ENCODE peak calls at places on chromosomes 13 and 19, in six cellular contexts. One of them, this sample, is unnamed.

GRCh38 chr19:47497073-47497766 is 13.2 kb upstream of the KPTN start:
- DNase-seq in endodermal cell: no peak
- DNase-seq in lower lobe of right lung: no peak
- DNase-seq in BJ: no peak
- DNase-seq in lower leg skin: no peak
- DNase-seq in heart right ventricle: no peak
- DNase-seq in this sample: no peak

GRCh38 chr19:898663-899062 is 5.4 kb downstream of the RNU6-9 start:
- DNase-seq in heart right ventricle: no peak
- DNase-seq in BJ: no peak
- DNase-seq in lower lobe of right lung: no peak
- DNase-seq in lower leg skin: no peak
- DNase-seq in endodermal cell: peak
- DNase-seq in this sample: no peak

GRCh38 chr13:49935171-49936084 is 712 bp downstream of the SPRYD7 start:
- DNase-seq in lower lobe of right lung: peak
- DNase-seq in lower leg skin: no peak
- DNase-seq in heart right ventricle: peak
- DNase-seq in endodermal cell: peak
- DNase-seq in BJ: no peak
- DNase-seq in this sample: no peak

GRCh38 chr19:48480476-48481190 is 11.5 kb downstream of the CYTH2 start:
- DNase-seq in heart right ventricle: peak
- DNase-seq in lower lobe of right lung: no peak
- DNase-seq in lower leg skin: peak
- DNase-seq in endodermal cell: no peak
- DNase-seq in BJ: no peak
- DNase-seq in this sample: no peak

GRCh38 chr13:60229708-60230272 is 66.1 kb upstream of the DIAPH3 start:
- DNase-seq in BJ: no peak
- DNase-seq in lower lobe of right lung: no peak
- DNase-seq in endodermal cell: no peak
- DNase-seq in lower leg skin: no peak
- DNase-seq in heart right ventricle: no peak
- DNase-seq in this sample: no peak

GRCh38 chr13:101996906-101997408 is 404.9 kb downstream of the FGF14 start:
- DNase-seq in lower leg skin: no peak
- DNase-seq in lower lobe of right lung: no peak
- DNase-seq in endodermal cell: no peak
- DNase-seq in heart right ventricle: no peak
- DNase-seq in BJ: no peak
- DNase-seq in this sample: no peak

GRCh38 chr19:22526661-22527272 is 104.6 kb upstream of the ZNF98 start:
- DNase-seq in endodermal cell: no peak
- DNase-seq in lower leg skin: no peak
- DNase-seq in heart right ventricle: no peak
- DNase-seq in BJ: no peak
- DNase-seq in lower lobe of right lung: no peak
- DNase-seq in this sample: no peak

GRCh38 chr19:11767633-11768133 is 883 bp downstream of the ZNF441 start:
- DNase-seq in lower leg skin: peak
- DNase-seq in lower lobe of right lung: peak
- DNase-seq in heart right ventricle: peak
- DNase-seq in endodermal cell: peak
- DNase-seq in BJ: no peak
- DNase-seq in this sample: no peak

GRCh38 chr13:50119593-50119992 is 104.3 kb downstream of the KCNRG start:
- DNase-seq in heart right ventricle: no peak
- DNase-seq in endodermal cell: no peak
- DNase-seq in BJ: no peak
- DNase-seq in lower lobe of right lung: no peak
- DNase-seq in lower leg skin: no peak
- DNase-seq in this sample: no peak

GRCh38 chr13:21594715-21595545 is 9.0 kb downstream of the MICU2 start:
- DNase-seq in endodermal cell: no peak
- DNase-seq in lower leg skin: no peak
- DNase-seq in lower lobe of right lung: no peak
- DNase-seq in BJ: no peak
- DNase-seq in heart right ventricle: no peak
- DNase-seq in this sample: no peak

GRCh38 chr13:57557979-57558529 is 73.5 kb upstream of the PCDH17 start:
- DNase-seq in heart right ventricle: no peak
- DNase-seq in lower lobe of right lung: no peak
- DNase-seq in endodermal cell: no peak
- DNase-seq in lower leg skin: no peak
- DNase-seq in BJ: no peak
- DNase-seq in this sample: no peak

GRCh38 chr19:2221918-2222317 is 14.2 kb downstream of the PLEKHJ1 start:
- DNase-seq in heart right ventricle: no peak
- DNase-seq in BJ: no peak
- DNase-seq in lower leg skin: no peak
- DNase-seq in endodermal cell: no peak
- DNase-seq in lower lobe of right lung: no peak
- DNase-seq in this sample: no peak

GRCh38 chr19:873084-874019 is 13.9 kb downstream of the CFD start:
- DNase-seq in heart right ventricle: no peak
- DNase-seq in lower lobe of right lung: peak
- DNase-seq in lower leg skin: no peak
- DNase-seq in BJ: no peak
- DNase-seq in endodermal cell: peak
- DNase-seq in this sample: no peak

GRCh38 chr13:99984134-99984462 is 2.5 kb downstream of the ZIC2 start:
- DNase-seq in endodermal cell: no peak
- DNase-seq in heart right ventricle: no peak
- DNase-seq in BJ: no peak
- DNase-seq in lower lobe of right lung: no peak
- DNase-seq in lower leg skin: no peak
- DNase-seq in this sample: no peak

GRCh38 chr13:94268661-94269060 is 210.8 kb downstream of the DCT start:
- DNase-seq in endodermal cell: no peak
- DNase-seq in BJ: no peak
- DNase-seq in lower lobe of right lung: no peak
- DNase-seq in lower leg skin: no peak
- DNase-seq in heart right ventricle: no peak
- DNase-seq in this sample: no peak

GRCh38 chr19:58386166-58386575 is 898 bp upstream of the RPS5 start:
- DNase-seq in lower lobe of right lung: no peak
- DNase-seq in endodermal cell: no peak
- DNase-seq in BJ: no peak
- DNase-seq in heart right ventricle: no peak
- DNase-seq in lower leg skin: peak
- DNase-seq in this sample: no peak

GRCh38 chr13:40933508-40933907 is 85.6 kb downstream of the ELF1 start:
- DNase-seq in endodermal cell: no peak
- DNase-seq in BJ: no peak
- DNase-seq in lower leg skin: no peak
- DNase-seq in lower lobe of right lung: no peak
- DNase-seq in heart right ventricle: no peak
- DNase-seq in this sample: no peak

GRCh38 chr13:92355213-92355612 is 871.4 kb upstream of the GPC6 start:
- DNase-seq in BJ: no peak
- DNase-seq in heart right ventricle: no peak
- DNase-seq in lower leg skin: no peak
- DNase-seq in lower lobe of right lung: no peak
- DNase-seq in endodermal cell: peak
- DNase-seq in this sample: no peak

GRCh38 chr13:80690208-80690607 is 349.3 kb upstream of the SPRY2 start:
- DNase-seq in lower leg skin: no peak
- DNase-seq in BJ: no peak
- DNase-seq in heart right ventricle: no peak
- DNase-seq in endodermal cell: no peak
- DNase-seq in lower lobe of right lung: no peak
- DNase-seq in this sample: no peak

GRCh38 chr19:38145627-38146026 is 78.4 kb downstream of the DPF1 start:
- DNase-seq in heart right ventricle: no peak
- DNase-seq in lower leg skin: no peak
- DNase-seq in endodermal cell: no peak
- DNase-seq in lower lobe of right lung: no peak
- DNase-seq in BJ: no peak
- DNase-seq in this sample: no peak

GRCh38 chr13:98990701-98991100 is 12.8 kb upstream of the DOCK9 start:
- DNase-seq in BJ: no peak
- DNase-seq in endodermal cell: no peak
- DNase-seq in heart right ventricle: no peak
- DNase-seq in lower leg skin: no peak
- DNase-seq in lower lobe of right lung: no peak
- DNase-seq in this sample: no peak

GRCh38 chr13:26476111-26476743 is 81.3 kb upstream of the WASF3 start:
- DNase-seq in heart right ventricle: peak
- DNase-seq in endodermal cell: peak
- DNase-seq in lower lobe of right lung: no peak
- DNase-seq in BJ: no peak
- DNase-seq in lower leg skin: no peak
- DNase-seq in this sample: no peak

GRCh38 chr19:32676186-32676894 is 692 bp downstream of the RGS9BP start:
- DNase-seq in lower lobe of right lung: no peak
- DNase-seq in endodermal cell: peak
- DNase-seq in lower leg skin: no peak
- DNase-seq in BJ: no peak
- DNase-seq in heart right ventricle: no peak
- DNase-seq in this sample: no peak

GRCh38 chr13:49124693-49125304 is 95.3 kb upstream of the MLNR start:
- DNase-seq in lower leg skin: no peak
- DNase-seq in heart right ventricle: no peak
- DNase-seq in lower lobe of right lung: no peak
- DNase-seq in endodermal cell: no peak
- DNase-seq in BJ: no peak
- DNase-seq in this sample: no peak

GRCh38 chr19:2578391-2578826 is 102.5 kb downstream of the GADD45B start:
- DNase-seq in BJ: no peak
- DNase-seq in lower leg skin: no peak
- DNase-seq in lower lobe of right lung: no peak
- DNase-seq in heart right ventricle: no peak
- DNase-seq in endodermal cell: peak
- DNase-seq in this sample: no peak

GRCh38 chr13:55999709-56000108 is 1141.0 kb upstream of the PRR20A start:
- DNase-seq in endodermal cell: peak
- DNase-seq in heart right ventricle: no peak
- DNase-seq in lower leg skin: no peak
- DNase-seq in lower lobe of right lung: no peak
- DNase-seq in BJ: no peak
- DNase-seq in this sample: no peak

GRCh38 chr19:51503891-51504290 is 2.3 kb upstream of the SIGLEC12 start:
- DNase-seq in lower lobe of right lung: no peak
- DNase-seq in endodermal cell: no peak
- DNase-seq in BJ: no peak
- DNase-seq in lower leg skin: no peak
- DNase-seq in heart right ventricle: no peak
- DNase-seq in this sample: no peak

GRCh38 chr19:29795882-29796523 is 15.8 kb upstream of the CCNE1 start:
- DNase-seq in BJ: no peak
- DNase-seq in lower leg skin: no peak
- DNase-seq in endodermal cell: peak
- DNase-seq in heart right ventricle: no peak
- DNase-seq in lower lobe of right lung: peak
- DNase-seq in this sample: no peak

GRCh38 chr13:30355405-30355741 is 48.0 kb upstream of the KATNAL1 start:
- DNase-seq in lower lobe of right lung: peak
- DNase-seq in heart right ventricle: no peak
- DNase-seq in endodermal cell: peak
- DNase-seq in lower leg skin: peak
- DNase-seq in BJ: no peak
- DNase-seq in this sample: no peak

GRCh38 chr19:46717716-46718143 is 816 bp upstream of the PRKD2 start:
- DNase-seq in heart right ventricle: no peak
- DNase-seq in BJ: no peak
- DNase-seq in lower leg skin: no peak
- DNase-seq in endodermal cell: no peak
- DNase-seq in lower lobe of right lung: no peak
- DNase-seq in this sample: no peak

DNA sequence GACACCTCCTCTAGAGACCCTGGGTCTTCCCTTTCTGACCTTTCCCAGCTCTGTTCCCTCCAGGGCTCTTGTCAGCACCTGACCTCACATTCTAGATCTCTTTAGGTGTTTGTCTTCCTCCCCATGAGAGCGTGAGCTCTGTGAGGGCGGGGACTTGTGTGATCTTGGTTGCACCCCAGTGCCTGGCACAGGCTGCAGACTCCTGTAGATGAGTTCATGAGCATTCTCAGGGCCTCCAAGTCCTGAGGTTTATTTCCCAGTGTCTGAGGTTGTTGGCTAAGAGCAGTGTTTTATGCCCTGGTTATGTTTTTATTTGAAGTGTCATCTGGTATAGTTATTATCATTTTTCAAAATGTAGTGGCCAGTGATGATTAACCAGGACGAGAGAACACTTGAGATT is 596 bp downstream of the CEACAM4 start:
- DNase-seq in lower leg skin: no peak
- DNase-seq in lower lobe of right lung: no peak
- DNase-seq in endodermal cell: no peak
- DNase-seq in heart right ventricle: no peak
- DNase-seq in BJ: no peak
- DNase-seq in this sample: no peak
- H3K4me3 ChIP-seq in lower leg skin: no peak
- H3K4me3 ChIP-seq in lower lobe of right lung: peak
- H3K4me3 ChIP-seq in endodermal cell: no peak
- H3K4me3 ChIP-seq in heart right ventricle: no peak
- H3K4me3 ChIP-seq in BJ: no peak
- H3K4me3 ChIP-seq in this sample: no peak

GRCh38 chr13:23319915-23320224 is 113.6 kb downstream of the SACS start:
- DNase-seq in endodermal cell: no peak
- DNase-seq in BJ: no peak
- DNase-seq in lower leg skin: no peak
- DNase-seq in heart right ventricle: no peak
- DNase-seq in lower lobe of right lung: no peak
- DNase-seq in this sample: no peak
- TF ChIP-seq CTCF in endodermal cell: peak
- TF ChIP-seq CTCF in BJ: no peak
- TF ChIP-seq CTCF in lower leg skin: no peak
- TF ChIP-seq CTCF in heart right ventricle: no peak
- TF ChIP-seq CTCF in lower lobe of right lung: no peak
- TF ChIP-seq CTCF in this sample: no peak

GRCh38 chr19:18590273-18591272 is 2.0 kb downstream of the REX1BD start:
- DNase-seq in lower leg skin: peak
- DNase-seq in BJ: no peak
- DNase-seq in heart right ventricle: no peak
- DNase-seq in lower lobe of right lung: no peak
- DNase-seq in endodermal cell: peak
- DNase-seq in this sample: no peak
- H3K4me3 ChIP-seq in lower leg skin: no peak
- H3K4me3 ChIP-seq in BJ: no peak
- H3K4me3 ChIP-seq in heart right ventricle: peak
- H3K4me3 ChIP-seq in lower lobe of right lung: no peak
- H3K4me3 ChIP-seq in endodermal cell: peak
- H3K4me3 ChIP-seq in this sample: no peak

GRCh38 chr19:16380943-16381755 is 56.5 kb downstream of the KLF2 start:
- DNase-seq in heart right ventricle: no peak
- DNase-seq in BJ: no peak
- DNase-seq in endodermal cell: no peak
- DNase-seq in lower leg skin: no peak
- DNase-seq in lower lobe of right lung: peak
- DNase-seq in this sample: no peak
- TF ChIP-seq CTCF in heart right ventricle: no peak
- TF ChIP-seq CTCF in BJ: no peak
- TF ChIP-seq CTCF in endodermal cell: no peak
- TF ChIP-seq CTCF in lower leg skin: no peak
- TF ChIP-seq CTCF in lower lobe of right lung: no peak
- TF ChIP-seq CTCF in this sample: no peak

GRCh38 chr19:41916033-41916424 is 12.2 kb downstream of the ERFL start:
- DNase-seq in heart right ventricle: no peak
- DNase-seq in BJ: no peak
- DNase-seq in endodermal cell: no peak
- DNase-seq in lower lobe of right lung: no peak
- DNase-seq in lower leg skin: no peak
- DNase-seq in this sample: no peak
- H3K4me3 ChIP-seq in heart right ventricle: no peak
- H3K4me3 ChIP-seq in BJ: no peak
- H3K4me3 ChIP-seq in endodermal cell: no peak
- H3K4me3 ChIP-seq in lower lobe of right lung: no peak
- H3K4me3 ChIP-seq in lower leg skin: no peak
- H3K4me3 ChIP-seq in this sample: no peak

GRCh38 chr19:27774337-27774736 is 1438.6 kb downstream of the UQCRFS1 start:
- DNase-seq in lower leg skin: no peak
- DNase-seq in endodermal cell: peak
- DNase-seq in heart right ventricle: no peak
- DNase-seq in BJ: no peak
- DNase-seq in lower lobe of right lung: no peak
- DNase-seq in this sample: no peak
- TF ChIP-seq CTCF in lower leg skin: no peak
- TF ChIP-seq CTCF in endodermal cell: peak
- TF ChIP-seq CTCF in heart right ventricle: no peak
- TF ChIP-seq CTCF in BJ: peak
- TF ChIP-seq CTCF in lower lobe of right lung: no peak
- TF ChIP-seq CTCF in this sample: peak